ENCODE peak calls at places on chromosomes 5 and 9, in six cellular contexts. F is upper lobe of right lung, T is HFFc6, H is choroid plexus epithelial cell, Z is fibroblast of pulmonary artery, A is B cell. I is an unnamed sample.

GRCh38 chr5:71883745-71884103 is 164.6 kb downstream of the CARTPT start:
- DNase-seq in T (no peak), Z (no peak), A (no peak), H (no peak), F (no peak), I (no peak)

GRCh38 chr5:167870055-167870454 is 421.4 kb upstream of the WWC1 start:
- DNase-seq in Z (no peak), F (no peak), T (no peak), A (no peak), H (no peak), I (peak)

GRCh38 chr5:32984851-32985250 is 273.7 kb downstream of the NPR3 start:
- DNase-seq in T (peak), F (no peak), H (peak), A (no peak), Z (peak), I (peak)

GRCh38 chr5:44770936-44771717 is 37.6 kb upstream of the MRPS30 start:
- DNase-seq in F (no peak), T (no peak), A (no peak), Z (no peak), H (no peak), I (no peak)

GRCh38 chr5:39411051-39411450 is 13.7 kb downstream of the DAB2 start:
- DNase-seq in H (peak), A (no peak), T (peak), F (no peak), Z (peak), I (no peak)

GRCh38 chr9:119736478-119737454 is 367.5 kb upstream of the BRINP1 start:
- DNase-seq in A (peak), Z (no peak), F (peak), T (no peak), H (no peak), I (no peak)

GRCh38 chr9:125214186-125214585 is 13.8 kb downstream of the RABEPK start:
- DNase-seq in H (no peak), T (no peak), Z (no peak), F (no peak), A (no peak), I (no peak)

GRCh38 chr5:150278046-150278760 is 11.4 kb downstream of the CAMK2A start:
- DNase-seq in T (no peak), H (peak), Z (peak), F (no peak), A (no peak), I (no peak)

GRCh38 chr9:98158071-98158791 is 34.2 kb downstream of the CORO2A start:
- DNase-seq in F (peak), Z (no peak), A (no peak), H (no peak), T (no peak), I (no peak)

GRCh38 chr5:74017786-74018211 is 391.8 kb downstream of the ARHGEF28 start:
- DNase-seq in H (peak), T (peak), F (no peak), A (no peak), Z (peak), I (no peak)

GRCh38 chr9:69121155-69122085 is 52.7 kb upstream of the TJP2 start:
- DNase-seq in H (peak), T (no peak), F (peak), A (peak), Z (peak), I (no peak)

GRCh38 chr5:154449786-154450185 is 4.0 kb downstream of the SAP30L start:
- DNase-seq in F (no peak), A (no peak), Z (no peak), T (no peak), H (peak), I (no peak)

GRCh38 chr9:13146838-13147237 is 132.7 kb downstream of the MPDZ start:
- DNase-seq in H (no peak), A (no peak), Z (no peak), T (no peak), F (no peak), I (no peak)

GRCh38 chr5:34474573-34475021 is 181.5 kb upstream of the RAI14 start:
- DNase-seq in F (no peak), A (peak), Z (peak), T (peak), H (peak), I (no peak)

GRCh38 chr9:95249986-95250385 is 67.5 kb downstream of the FANCC start:
- DNase-seq in A (no peak), Z (no peak), H (no peak), F (no peak), T (no peak), I (no peak)

GRCh38 chr5:13215370-13215769 is 729.1 kb downstream of the DNAH5 start:
- DNase-seq in T (no peak), A (no peak), H (no peak), F (no peak), Z (no peak), I (no peak)

GRCh38 chr5:13212843-13213242 is 731.6 kb downstream of the DNAH5 start:
- DNase-seq in T (no peak), A (no peak), Z (no peak), F (no peak), H (no peak), I (no peak)

GRCh38 chr5:13211064-13211463 is 733.4 kb downstream of the DNAH5 start:
- DNase-seq in F (no peak), H (no peak), A (no peak), Z (no peak), T (no peak), I (no peak)

GRCh38 chr5:13215806-13216205 is 728.7 kb downstream of the DNAH5 start:
- DNase-seq in A (no peak), H (no peak), T (no peak), F (no peak), Z (no peak), I (no peak)

DNA sequence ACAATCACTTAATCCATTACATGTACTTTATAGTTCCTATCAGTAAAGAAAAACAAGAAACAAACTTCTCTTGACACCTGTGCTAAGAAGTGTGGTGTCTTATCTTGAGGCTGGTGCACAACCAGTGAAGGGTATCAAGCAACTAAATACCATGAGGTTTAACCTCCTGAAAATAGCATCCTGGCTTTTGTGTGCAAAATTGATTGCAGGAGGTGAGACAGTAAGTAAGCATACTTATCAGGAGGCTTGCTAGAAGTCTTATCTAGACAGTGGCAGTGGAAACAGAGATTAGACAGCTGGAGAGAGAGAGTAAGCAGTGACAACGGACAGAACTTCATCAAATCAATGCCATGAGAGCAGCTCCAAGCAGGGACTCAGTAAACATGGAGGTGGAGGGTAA is 730.3 kb downstream of the DNAH5 start:
- DNase-seq in F (no peak), Z (no peak), T (no peak), A (no peak), H (no peak), I (no peak)
- TF ChIP-seq CTCF in F (no peak), Z (no peak), T (no peak), A (no peak), H (no peak), I (no peak)

GRCh38 chr5:169577966-169578365 is 5.6 kb upstream of the SPDL1 start:
- DNase-seq in H (peak), Z (peak), T (peak), A (no peak), F (no peak), I (no peak)
- TF ChIP-seq CTCF in H (peak), Z (peak), T (peak), A (no peak), F (no peak), I (peak)

DNA sequence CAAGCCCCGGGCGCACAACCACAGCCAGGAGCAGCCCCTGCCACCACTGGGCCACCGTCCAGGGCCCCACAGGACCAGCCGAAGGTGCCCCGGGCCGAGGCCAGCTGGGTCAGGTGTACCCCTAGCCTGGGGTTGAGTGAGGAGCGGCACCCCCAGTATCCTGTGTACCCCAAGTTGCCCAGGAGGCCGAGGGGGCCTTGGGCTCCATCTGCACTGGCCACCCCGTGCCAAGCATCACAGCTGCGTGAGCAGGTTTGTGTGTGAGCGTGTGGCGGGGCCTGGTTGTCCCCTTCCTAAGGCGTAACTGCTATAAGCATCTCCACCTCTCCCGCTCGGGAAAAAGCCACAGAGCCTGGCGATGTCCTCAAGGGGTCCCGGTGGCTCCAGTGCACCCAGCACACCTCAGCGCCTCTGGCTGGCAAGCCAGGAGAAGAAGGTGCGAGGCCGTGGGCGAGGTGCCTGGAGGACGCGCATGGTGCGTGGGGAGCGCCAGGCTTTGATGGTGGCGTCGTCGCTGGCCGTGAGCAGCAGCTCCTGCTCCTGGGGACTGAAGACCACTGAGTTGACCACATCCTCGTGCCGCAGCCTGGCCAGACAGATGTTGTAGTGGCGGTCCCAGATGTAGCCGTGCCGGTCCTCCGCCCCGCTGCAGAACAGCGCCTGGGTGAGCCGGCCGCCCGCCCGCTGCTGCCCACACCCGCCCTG is 3.9 kb downstream of the FBXW5 start:
- DNase-seq in F (no peak), H (no peak), A (no peak), T (no peak), Z (no peak), I (no peak)
- TF ChIP-seq CTCF in F (no peak), H (no peak), A (no peak), T (no peak), Z (no peak), I (no peak)

GRCh38 chr9:128409450-128409849 is 11.2 kb upstream of the CERCAM start:
- DNase-seq in A (no peak), F (no peak), T (no peak), H (no peak), Z (no peak), I (no peak)
- TF ChIP-seq CTCF in A (no peak), F (no peak), T (no peak), H (no peak), Z (no peak), I (no peak)

DNA sequence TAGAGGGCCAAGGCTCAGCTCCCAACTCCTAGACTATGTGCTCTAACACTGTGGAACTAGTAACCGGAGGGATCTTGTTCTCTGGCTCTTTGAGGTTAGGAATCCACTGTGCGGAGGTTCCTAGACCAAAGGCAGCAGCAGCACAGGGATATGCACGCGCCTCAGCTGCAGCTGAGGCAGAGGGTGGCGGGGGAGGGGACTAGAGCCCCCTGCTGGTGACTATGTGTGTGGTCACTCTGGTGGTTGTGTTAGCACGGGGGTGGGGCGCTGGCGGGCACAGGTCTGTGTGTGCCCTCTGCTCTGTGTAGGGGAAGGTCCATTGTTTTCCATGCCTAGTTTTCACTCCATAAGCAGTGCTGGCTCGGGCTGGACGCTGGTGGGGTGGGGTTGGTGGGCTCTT is 458.0 kb upstream of the IZUMO3 start:
- DNase-seq in H (no peak), A (peak), Z (no peak), T (no peak), F (no peak), I (no peak)
- TF ChIP-seq CTCF in H (no peak), A (no peak), Z (no peak), T (no peak), F (no peak), I (no peak)

DNA sequence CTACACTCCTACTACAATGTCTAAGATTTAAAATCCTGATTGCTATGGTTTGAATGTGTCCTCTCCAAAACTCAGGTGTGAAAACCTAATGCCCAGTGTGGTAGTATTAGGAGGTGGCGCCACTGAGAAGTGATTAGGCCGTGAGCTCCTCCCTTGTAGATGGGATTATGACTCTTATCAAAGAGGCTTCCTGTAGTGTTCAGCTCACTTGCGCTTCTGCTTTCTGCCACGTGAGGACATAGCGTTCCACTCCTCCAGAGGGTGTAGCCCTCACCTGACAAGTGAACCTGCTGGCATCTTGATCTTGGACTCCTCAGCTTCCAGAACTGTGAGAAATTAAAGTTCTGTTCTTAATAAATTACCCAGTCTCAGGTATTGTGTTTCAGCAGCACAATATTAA is 33.0 kb upstream of the WHRN start:
- DNase-seq in H (peak), A (peak), F (no peak), Z (no peak), T (no peak), I (no peak)
- TF ChIP-seq CTCF in H (peak), A (peak), F (no peak), Z (no peak), T (peak), I (no peak)

GRCh38 chr5:80714570-80715298 is 60.0 kb upstream of the DHFR start:
- DNase-seq in Z (no peak), T (no peak), A (no peak), F (no peak), H (no peak), I (no peak)

GRCh38 chr5:80711216-80711615 is 56.4 kb upstream of the DHFR start:
- DNase-seq in Z (no peak), H (no peak), A (no peak), F (no peak), T (no peak), I (no peak)

GRCh38 chr5:80713640-80714039 is 58.9 kb upstream of the DHFR start:
- DNase-seq in T (no peak), F (no peak), A (no peak), Z (no peak), H (no peak), I (no peak)

GRCh38 chr5:80712914-80713313 is 58.1 kb upstream of the DHFR start:
- DNase-seq in H (no peak), Z (no peak), T (no peak), A (no peak), F (no peak), I (no peak)

DNA sequence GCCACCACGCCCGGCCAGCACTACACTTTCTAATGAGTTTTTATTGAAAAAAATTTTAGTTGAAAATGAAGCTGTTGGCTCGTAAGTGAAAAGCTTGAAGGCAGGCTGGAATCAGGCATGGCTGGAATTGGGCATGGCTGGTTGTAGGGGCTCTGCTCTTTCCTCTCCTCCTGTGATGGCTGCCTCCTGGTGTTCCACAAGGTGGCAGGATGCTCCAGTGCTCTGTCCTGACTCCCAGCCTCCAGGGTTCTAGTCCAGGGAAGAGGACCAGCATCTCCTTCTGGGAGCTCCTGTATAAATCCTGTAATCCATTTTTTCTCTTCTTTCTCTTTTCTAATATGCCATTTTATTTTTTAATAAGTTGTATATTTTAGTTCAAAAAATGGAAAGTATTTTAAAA is 57.2 kb upstream of the DHFR start:
- DNase-seq in H (peak), F (no peak), Z (peak), T (peak), A (no peak), I (no peak)
- TF ChIP-seq CTCF in H (peak), F (peak), Z (peak), T (peak), A (no peak), I (peak)

DNA sequence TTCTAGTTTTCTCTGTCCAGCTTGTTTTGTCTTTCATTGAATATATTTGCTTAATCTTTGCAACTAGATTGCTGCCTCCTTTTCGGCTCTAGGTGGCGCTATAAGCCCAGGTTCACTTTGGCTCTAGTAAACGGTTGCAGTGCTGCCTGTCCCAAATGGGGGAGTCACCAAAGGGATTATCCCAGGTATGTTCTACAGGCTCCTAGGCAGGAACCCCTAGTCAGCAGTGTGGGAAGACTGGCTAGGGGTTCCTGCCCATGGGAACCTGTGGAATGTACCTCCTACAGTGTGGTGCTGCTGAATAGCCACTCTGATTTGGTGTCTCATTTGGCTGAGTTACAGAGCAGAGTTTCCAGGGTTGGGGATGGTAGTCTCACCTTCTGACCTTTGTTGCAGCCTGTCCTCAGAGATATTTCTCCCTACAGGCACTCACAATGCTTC is 85.2 kb downstream of the ARSB start:
- DNase-seq in F (no peak), A (no peak), H (peak), T (peak), Z (peak), I (no peak)
- TF ChIP-seq CTCF in F (peak), A (no peak), H (peak), T (peak), Z (peak), I (peak)

I was measured in AG04449.